ENCODE peak calls at places on chromosome 12, in seven cellular contexts. R, J, T, M, D, C and L are unnamed samples.

GRCh38 chr12:18502422-18502821 is 235.4 kb downstream of the PLCZ1 start:
- DNase-seq in J (peak; percentile 1), M (no peak), D (no peak), R (no peak), T (no peak), C (no peak), L (no peak)

GRCh38 chr12:113242018-113242418 is 20.8 kb downstream of the TPCN1 start:
- DNase-seq in R (no peak), C (no peak), M (no peak), J (no peak), T (no peak), D (no peak), L (peak; percentile 97)

GRCh38 chr12:9951026-9951652 is 19.0 kb upstream of the CLEC2A start:
- DNase-seq in T (no peak), D (no peak), C (no peak), J (no peak), R (no peak), M (peak; percentile 24), L (no peak)

GRCh38 chr12:32312049-32312670 is 87.2 kb upstream of the FGD4 start:
- DNase-seq in C (no peak), R (peak; percentile 55), J (peak; percentile 42), M (peak; percentile 21), D (peak; percentile 44), T (no peak), L (peak; percentile 16)

GRCh38 chr12:114938487-114939210 is 254.7 kb upstream of the TBX3 start:
- DNase-seq in D (no peak), M (no peak), T (no peak), R (no peak), J (no peak), C (no peak), L (no peak)

GRCh38 chr12:76085159-76085868 is 829 bp upstream of the NAP1L1 start:
- DNase-seq in R (no peak), T (no peak), M (no peak), C (no peak), J (no peak), D (peak; percentile 17), L (no peak)

GRCh38 chr12:108468149-108468968 is 46.7 kb upstream of the FICD start:
- DNase-seq in C (peak; percentile 54), J (peak; percentile 21), D (no peak), M (no peak), R (no peak), T (no peak), L (peak; percentile 80)

GRCh38 chr12:79522657-79523386 is 167.9 kb downstream of the PAWR start:
- DNase-seq in D (no peak), J (no peak), T (no peak), M (no peak), C (no peak), R (no peak), L (no peak)

GRCh38 chr12:70571705-70572269 is 65.4 kb downstream of the PTPRB start:
- DNase-seq in T (no peak), C (no peak), J (peak; percentile 50), M (no peak), R (no peak), D (no peak), L (no peak)

GRCh38 chr12:108720757-108721514 is 10.4 kb downstream of the CORO1C start:
- DNase-seq in M (no peak), C (no peak), R (no peak), T (no peak), D (no peak), J (no peak), L (no peak)

GRCh38 chr12:68745904-68746571 is at the start of gene SLC35E3:
- DNase-seq in J (peak; percentile 88), T (peak; percentile 77), M (peak; percentile 77), C (peak; percentile 96), D (peak; percentile 96), R (peak; percentile 68), L (peak; percentile 94)

GRCh38 chr12:43550831-43551270 is 1.2 kb downstream of the ADAMTS20 start:
- DNase-seq in J (no peak), R (no peak), C (no peak), M (no peak), T (no peak), D (peak; percentile 23), L (no peak)

GRCh38 chr12:53344824-53345485 is 8.8 kb upstream of the SP7 start:
- DNase-seq in C (peak; percentile 93), T (no peak), M (no peak), R (no peak), J (peak; percentile 54), D (peak; percentile 93), L (peak; percentile 74)
- TF ChIP-seq JUND in C (no peak), T (no peak), M (no peak), R (no peak), J (no peak), D (no peak), L (no peak)

GRCh38 chr12:93785262-93786010 is 108.3 kb downstream of the CRADD start:
- DNase-seq in C (peak; percentile 55), J (peak; percentile 63), T (peak; percentile 29), D (no peak), R (peak; percentile 85), M (no peak), L (peak; percentile 38)
- TF ChIP-seq JUND in C (peak; percentile 90), J (peak; percentile 85), T (peak; percentile 92), D (peak; percentile 98), R (peak; percentile 99), M (no peak), L (no peak)

GRCh38 chr12:102876883-102877282 is 40.2 kb downstream of the PAH start:
- DNase-seq in T (no peak), M (no peak), D (no peak), R (peak; percentile 13), J (no peak), C (no peak), L (no peak)
- TF ChIP-seq JUND in T (no peak), M (no peak), D (no peak), R (no peak), J (no peak), C (no peak), L (no peak)

GRCh38 chr12:92357584-92358261 is 212.1 kb upstream of the BTG1 start:
- DNase-seq in J (no peak), T (no peak), C (no peak), R (no peak), M (no peak), D (no peak), L (no peak)

GRCh38 chr12:92362109-92362508 is 216.5 kb upstream of the BTG1 start:
- DNase-seq in J (no peak), R (no peak), C (no peak), T (no peak), D (no peak), M (no peak), L (no peak)

GRCh38 chr12:92360543-92360942 is 214.9 kb upstream of the BTG1 start:
- DNase-seq in R (no peak), D (no peak), C (no peak), T (no peak), M (no peak), J (no peak), L (no peak)

DNA sequence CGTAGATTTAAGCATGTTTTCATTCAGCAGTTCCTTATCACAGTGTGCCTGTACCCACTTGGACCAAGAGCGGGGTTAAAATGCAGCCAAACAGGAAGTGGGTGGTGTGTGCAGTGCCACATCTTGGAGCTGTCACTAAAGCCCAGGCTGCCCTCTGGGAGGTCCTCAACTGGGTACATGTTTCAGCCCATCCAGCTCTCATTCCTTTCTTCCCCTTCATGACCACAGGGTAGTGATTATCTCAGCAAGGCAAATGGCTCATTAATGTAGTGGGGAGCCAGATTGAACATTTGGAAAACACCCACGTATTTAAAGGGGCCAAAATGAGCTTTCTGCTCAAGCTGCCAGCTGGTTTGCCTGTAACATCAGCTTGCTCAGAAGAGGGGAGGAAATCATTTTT is 210.8 kb upstream of the BTG1 start:
- DNase-seq in T (no peak), C (no peak), R (no peak), M (no peak), J (no peak), D (no peak), L (no peak)
- TF ChIP-seq JUND in T (no peak), C (no peak), R (no peak), M (no peak), J (no peak), D (no peak), L (no peak)

DNA sequence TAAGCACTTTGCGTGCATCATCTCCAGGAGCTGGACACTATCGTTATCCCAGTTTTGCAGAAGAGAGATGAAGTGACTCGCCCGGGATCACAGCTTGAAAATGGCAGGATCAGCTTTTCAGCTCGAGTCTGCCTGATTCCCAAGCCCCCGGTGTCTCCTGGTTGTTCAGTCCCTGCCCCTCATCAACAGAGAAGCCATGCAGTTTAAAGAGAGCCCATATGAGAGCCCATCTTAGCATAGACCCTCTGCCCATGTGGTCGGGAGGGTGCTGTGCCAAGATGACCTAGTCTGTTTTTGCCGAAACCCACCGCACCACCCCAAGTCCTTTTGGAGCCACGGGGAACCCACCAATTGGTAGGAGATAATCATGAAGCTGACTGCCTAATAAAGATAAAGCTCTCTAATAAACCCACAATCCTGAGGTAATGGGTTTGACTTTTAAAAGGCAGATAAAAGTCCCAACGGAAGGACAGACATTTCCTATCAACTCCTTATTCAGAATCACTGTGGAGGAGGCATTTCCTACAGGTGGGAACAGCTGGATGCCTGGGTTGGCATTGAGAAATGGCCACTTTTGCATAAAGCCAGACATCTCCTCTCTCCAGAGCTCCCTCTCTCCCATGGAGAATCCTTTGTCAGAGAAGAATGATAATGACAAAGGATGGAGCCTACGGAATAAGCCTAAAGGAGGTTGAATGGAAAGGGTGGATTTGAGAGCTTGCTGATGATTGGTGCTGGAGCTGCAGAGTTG is 89.6 kb upstream of the HSPB8 start:
- DNase-seq in D (no peak), R (no peak), T (peak; percentile 61), C (no peak), M (no peak), J (no peak), L (no peak)
- TF ChIP-seq JUND in D (no peak), R (no peak), T (no peak), C (no peak), M (no peak), J (no peak), L (no peak)